ENCODE peak calls at places on chromosomes 4 and X, in nine cellular contexts. One of them, this sample, is unnamed.

GRCh38 chrX:72255445-72255844 is 16.6 kb upstream of the ERCC6L start:
- DNase-seq in ureter: no peak
- DNase-seq in activated T-helper 1 cell treated with anti-CD3 and anti-CD28 coated beads, Interleukin-2, amount 50 U/mL, for 16 hours: no peak
- DNase-seq in CD8-positive, alpha-beta T cell: no peak
- DNase-seq in NCI-H1092: peak; percentile 82
- DNase-seq in uterus: no peak
- DNase-seq in effector memory CD4-positive, alpha-beta T cell: no peak
- DNase-seq in Caki2: no peak
- DNase-seq in A172: no peak
- DNase-seq in this sample: no peak

GRCh38 chr4:30946288-30946687 is 226.1 kb downstream of the PCDH7 start:
- DNase-seq in ureter: no peak
- DNase-seq in activated T-helper 1 cell treated with anti-CD3 and anti-CD28 coated beads, Interleukin-2, amount 50 U/mL, for 16 hours: no peak
- DNase-seq in CD8-positive, alpha-beta T cell: no peak
- DNase-seq in NCI-H1092: no peak
- DNase-seq in uterus: no peak
- DNase-seq in effector memory CD4-positive, alpha-beta T cell: no peak
- DNase-seq in Caki2: peak; percentile 34
- DNase-seq in A172: no peak
- DNase-seq in this sample: no peak

GRCh38 chr4:118918388-118918787 is 29.7 kb downstream of the SYNPO2 start:
- DNase-seq in ureter: no peak
- DNase-seq in activated T-helper 1 cell treated with anti-CD3 and anti-CD28 coated beads, Interleukin-2, amount 50 U/mL, for 16 hours: no peak
- DNase-seq in CD8-positive, alpha-beta T cell: no peak
- DNase-seq in NCI-H1092: no peak
- DNase-seq in uterus: no peak
- DNase-seq in effector memory CD4-positive, alpha-beta T cell: no peak
- DNase-seq in Caki2: peak; percentile 66
- DNase-seq in A172: peak; percentile 82
- DNase-seq in this sample: peak; percentile 44

GRCh38 chr4:100984901-100985300 is 362.4 kb downstream of the PPP3CA start:
- DNase-seq in ureter: no peak
- DNase-seq in activated T-helper 1 cell treated with anti-CD3 and anti-CD28 coated beads, Interleukin-2, amount 50 U/mL, for 16 hours: no peak
- DNase-seq in CD8-positive, alpha-beta T cell: no peak
- DNase-seq in NCI-H1092: no peak
- DNase-seq in uterus: no peak
- DNase-seq in effector memory CD4-positive, alpha-beta T cell: no peak
- DNase-seq in Caki2: no peak
- DNase-seq in A172: peak; percentile 51
- DNase-seq in this sample: no peak

GRCh38 chr4:125985856-125986255 is 671.1 kb downstream of the FAT4 start:
- DNase-seq in ureter: no peak
- DNase-seq in activated T-helper 1 cell treated with anti-CD3 and anti-CD28 coated beads, Interleukin-2, amount 50 U/mL, for 16 hours: no peak
- DNase-seq in CD8-positive, alpha-beta T cell: no peak
- DNase-seq in NCI-H1092: no peak
- DNase-seq in uterus: no peak
- DNase-seq in effector memory CD4-positive, alpha-beta T cell: no peak
- DNase-seq in Caki2: peak; percentile 95
- DNase-seq in A172: peak; percentile 93
- DNase-seq in this sample: peak; percentile 55

GRCh38 chrX:109629310-109629709 is 4.3 kb upstream of the KCNE5 start:
- DNase-seq in ureter: no peak
- DNase-seq in activated T-helper 1 cell treated with anti-CD3 and anti-CD28 coated beads, Interleukin-2, amount 50 U/mL, for 16 hours: no peak
- DNase-seq in CD8-positive, alpha-beta T cell: no peak
- DNase-seq in NCI-H1092: peak; percentile 15
- DNase-seq in uterus: no peak
- DNase-seq in effector memory CD4-positive, alpha-beta T cell: no peak
- DNase-seq in Caki2: no peak
- DNase-seq in A172: no peak
- DNase-seq in this sample: no peak

GRCh38 chrX:115892787-115893671 is 277.5 kb upstream of the AGTR2 start:
- DNase-seq in ureter: peak; percentile 77
- DNase-seq in activated T-helper 1 cell treated with anti-CD3 and anti-CD28 coated beads, Interleukin-2, amount 50 U/mL, for 16 hours: peak; percentile 20
- DNase-seq in CD8-positive, alpha-beta T cell: no peak
- DNase-seq in NCI-H1092: peak; percentile 82
- DNase-seq in uterus: peak; percentile 68
- DNase-seq in effector memory CD4-positive, alpha-beta T cell: peak; percentile 50
- DNase-seq in Caki2: peak; percentile 89
- DNase-seq in A172: peak; percentile 33
- DNase-seq in this sample: peak; percentile 53

GRCh38 chr4:158314756-158315487 is 104.6 kb downstream of the TMEM144 start:
- DNase-seq in ureter: no peak
- DNase-seq in activated T-helper 1 cell treated with anti-CD3 and anti-CD28 coated beads, Interleukin-2, amount 50 U/mL, for 16 hours: no peak
- DNase-seq in CD8-positive, alpha-beta T cell: no peak
- DNase-seq in NCI-H1092: no peak
- DNase-seq in uterus: no peak
- DNase-seq in effector memory CD4-positive, alpha-beta T cell: no peak
- DNase-seq in Caki2: peak; percentile 41
- DNase-seq in A172: peak; percentile 81
- DNase-seq in this sample: peak; percentile 44

GRCh38 chr4:155548173-155548572 is 118.5 kb upstream of the GUCY1A1 start:
- DNase-seq in ureter: no peak
- DNase-seq in activated T-helper 1 cell treated with anti-CD3 and anti-CD28 coated beads, Interleukin-2, amount 50 U/mL, for 16 hours: no peak
- DNase-seq in CD8-positive, alpha-beta T cell: no peak
- DNase-seq in NCI-H1092: no peak
- DNase-seq in uterus: no peak
- DNase-seq in effector memory CD4-positive, alpha-beta T cell: no peak
- DNase-seq in Caki2: no peak
- DNase-seq in A172: no peak
- DNase-seq in this sample: no peak

GRCh38 chr4:6342530-6343293 is 73.1 kb downstream of the WFS1 start:
- DNase-seq in ureter: no peak
- DNase-seq in activated T-helper 1 cell treated with anti-CD3 and anti-CD28 coated beads, Interleukin-2, amount 50 U/mL, for 16 hours: no peak
- DNase-seq in CD8-positive, alpha-beta T cell: no peak
- DNase-seq in NCI-H1092: peak; percentile 83
- DNase-seq in uterus: peak; percentile 38
- DNase-seq in effector memory CD4-positive, alpha-beta T cell: no peak
- DNase-seq in Caki2: no peak
- DNase-seq in A172: no peak
- DNase-seq in this sample: no peak

GRCh38 chr4:7786040-7786439 is 153.6 kb downstream of the AFAP1 start:
- DNase-seq in ureter: no peak
- DNase-seq in activated T-helper 1 cell treated with anti-CD3 and anti-CD28 coated beads, Interleukin-2, amount 50 U/mL, for 16 hours: no peak
- DNase-seq in CD8-positive, alpha-beta T cell: no peak
- DNase-seq in NCI-H1092: no peak
- DNase-seq in uterus: no peak
- DNase-seq in effector memory CD4-positive, alpha-beta T cell: no peak
- DNase-seq in Caki2: no peak
- DNase-seq in A172: no peak
- DNase-seq in this sample: no peak

GRCh38 chr4:112277705-112278448 is 7.8 kb downstream of the TIFA start:
- DNase-seq in ureter: no peak
- DNase-seq in activated T-helper 1 cell treated with anti-CD3 and anti-CD28 coated beads, Interleukin-2, amount 50 U/mL, for 16 hours: no peak
- DNase-seq in CD8-positive, alpha-beta T cell: no peak
- DNase-seq in NCI-H1092: no peak
- DNase-seq in uterus: no peak
- DNase-seq in effector memory CD4-positive, alpha-beta T cell: no peak
- DNase-seq in Caki2: no peak
- DNase-seq in A172: no peak
- DNase-seq in this sample: no peak

GRCh38 chr4:137946423-137946822 is 295.7 kb downstream of the SLC7A11 start:
- DNase-seq in ureter: no peak
- DNase-seq in activated T-helper 1 cell treated with anti-CD3 and anti-CD28 coated beads, Interleukin-2, amount 50 U/mL, for 16 hours: no peak
- DNase-seq in CD8-positive, alpha-beta T cell: no peak
- DNase-seq in NCI-H1092: no peak
- DNase-seq in uterus: no peak
- DNase-seq in effector memory CD4-positive, alpha-beta T cell: no peak
- DNase-seq in Caki2: no peak
- DNase-seq in A172: no peak
- DNase-seq in this sample: no peak

GRCh38 chrX:39728025-39728424 is 369.7 kb downstream of the BCOR start:
- DNase-seq in ureter: no peak
- DNase-seq in activated T-helper 1 cell treated with anti-CD3 and anti-CD28 coated beads, Interleukin-2, amount 50 U/mL, for 16 hours: no peak
- DNase-seq in CD8-positive, alpha-beta T cell: no peak
- DNase-seq in NCI-H1092: no peak
- DNase-seq in uterus: peak; percentile 40
- DNase-seq in effector memory CD4-positive, alpha-beta T cell: no peak
- DNase-seq in Caki2: no peak
- DNase-seq in A172: no peak
- DNase-seq in this sample: no peak

GRCh38 chr4:105714071-105714521 is 5.5 kb downstream of the GSTCD start:
- DNase-seq in ureter: no peak
- DNase-seq in activated T-helper 1 cell treated with anti-CD3 and anti-CD28 coated beads, Interleukin-2, amount 50 U/mL, for 16 hours: no peak
- DNase-seq in CD8-positive, alpha-beta T cell: no peak
- DNase-seq in NCI-H1092: no peak
- DNase-seq in uterus: no peak
- DNase-seq in effector memory CD4-positive, alpha-beta T cell: no peak
- DNase-seq in Caki2: peak; percentile 36
- DNase-seq in A172: no peak
- DNase-seq in this sample: no peak

GRCh38 chr4:43556262-43556661 is 663.7 kb downstream of the GRXCR1 start:
- DNase-seq in ureter: no peak
- DNase-seq in activated T-helper 1 cell treated with anti-CD3 and anti-CD28 coated beads, Interleukin-2, amount 50 U/mL, for 16 hours: no peak
- DNase-seq in CD8-positive, alpha-beta T cell: no peak
- DNase-seq in NCI-H1092: no peak
- DNase-seq in uterus: no peak
- DNase-seq in effector memory CD4-positive, alpha-beta T cell: no peak
- DNase-seq in Caki2: no peak
- DNase-seq in A172: no peak
- DNase-seq in this sample: no peak

GRCh38 chr4:48133668-48134444 is at the start of gene TXK:
- DNase-seq in ureter: no peak
- DNase-seq in activated T-helper 1 cell treated with anti-CD3 and anti-CD28 coated beads, Interleukin-2, amount 50 U/mL, for 16 hours: no peak
- DNase-seq in CD8-positive, alpha-beta T cell: no peak
- DNase-seq in NCI-H1092: no peak
- DNase-seq in uterus: no peak
- DNase-seq in effector memory CD4-positive, alpha-beta T cell: no peak
- DNase-seq in Caki2: no peak
- DNase-seq in A172: no peak
- DNase-seq in this sample: peak; percentile 4

GRCh38 chr4:628821-629635 is 3.7 kb downstream of the PDE6B start:
- DNase-seq in ureter: no peak
- DNase-seq in activated T-helper 1 cell treated with anti-CD3 and anti-CD28 coated beads, Interleukin-2, amount 50 U/mL, for 16 hours: no peak
- DNase-seq in CD8-positive, alpha-beta T cell: no peak
- DNase-seq in NCI-H1092: no peak
- DNase-seq in uterus: no peak
- DNase-seq in effector memory CD4-positive, alpha-beta T cell: no peak
- DNase-seq in Caki2: no peak
- DNase-seq in A172: no peak
- DNase-seq in this sample: no peak

GRCh38 chr4:10074767-10075105 is 41.9 kb downstream of the WDR1 start:
- DNase-seq in ureter: no peak
- DNase-seq in activated T-helper 1 cell treated with anti-CD3 and anti-CD28 coated beads, Interleukin-2, amount 50 U/mL, for 16 hours: no peak
- DNase-seq in CD8-positive, alpha-beta T cell: no peak
- DNase-seq in NCI-H1092: no peak
- DNase-seq in uterus: no peak
- DNase-seq in effector memory CD4-positive, alpha-beta T cell: no peak
- DNase-seq in Caki2: no peak
- DNase-seq in A172: peak; percentile 61
- DNase-seq in this sample: peak; percentile 63

GRCh38 chr4:114727426-114727825 is 128.8 kb downstream of the UGT8 start:
- DNase-seq in ureter: no peak
- DNase-seq in activated T-helper 1 cell treated with anti-CD3 and anti-CD28 coated beads, Interleukin-2, amount 50 U/mL, for 16 hours: no peak
- DNase-seq in CD8-positive, alpha-beta T cell: no peak
- DNase-seq in NCI-H1092: no peak
- DNase-seq in uterus: no peak
- DNase-seq in effector memory CD4-positive, alpha-beta T cell: no peak
- DNase-seq in Caki2: no peak
- DNase-seq in A172: no peak
- DNase-seq in this sample: no peak

GRCh38 chr4:6940744-6941137 is 31.1 kb downstream of the TBC1D14 start:
- DNase-seq in ureter: no peak
- DNase-seq in activated T-helper 1 cell treated with anti-CD3 and anti-CD28 coated beads, Interleukin-2, amount 50 U/mL, for 16 hours: no peak
- DNase-seq in CD8-positive, alpha-beta T cell: no peak
- DNase-seq in NCI-H1092: no peak
- DNase-seq in uterus: no peak
- DNase-seq in effector memory CD4-positive, alpha-beta T cell: no peak
- DNase-seq in Caki2: no peak
- DNase-seq in A172: no peak
- DNase-seq in this sample: no peak

GRCh38 chr4:153798436-153798835 is 9.6 kb upstream of the SFRP2 start:
- DNase-seq in ureter: no peak
- DNase-seq in activated T-helper 1 cell treated with anti-CD3 and anti-CD28 coated beads, Interleukin-2, amount 50 U/mL, for 16 hours: no peak
- DNase-seq in CD8-positive, alpha-beta T cell: no peak
- DNase-seq in NCI-H1092: no peak
- DNase-seq in uterus: no peak
- DNase-seq in effector memory CD4-positive, alpha-beta T cell: no peak
- DNase-seq in Caki2: no peak
- DNase-seq in A172: no peak
- DNase-seq in this sample: no peak